ENCODE peak calls at places on chromosomes 5 and 9, in nine cellular contexts. A is mammary epithelial cell, R is globus pallidus, N is fibroblast of mammary gland, S is NAMALWA, O is NCI-H2081 treated with DMSO at 0.1 percent for 48 hours, V is WERI-Rb-1, U is fibroblast of the aortic adventitia, L is left cardiac atrium. F is an unnamed sample.

GRCh38 chr5:73434461-73434860 is 14.1 kb downstream of the FOXD1 start:
- DNase-seq in U (no peak), S (no peak), O (no peak), N (no peak), R (no peak), L (no peak), A (no peak), V (no peak), F (no peak)

GRCh38 chr5:135176991-135177390 is 143.0 kb upstream of the PITX1 start:
- DNase-seq in L (no peak), S (no peak), N (no peak), U (no peak), V (no peak), O (no peak), A (no peak), R (no peak), F (no peak)

GRCh38 chr9:92265159-92265558 is 28.3 kb downstream of the IARS1 start:
- DNase-seq in L (no peak), R (no peak), U (no peak), V (no peak), A (peak), N (peak), S (no peak), O (no peak), F (no peak)

GRCh38 chr5:502325-503079 is 21.7 kb downstream of the SLC9A3 start:
- DNase-seq in V (peak), R (no peak), O (no peak), S (no peak), A (no peak), L (no peak), N (no peak), U (no peak), F (no peak)

GRCh38 chr9:121233906-121234901 is 32.5 kb upstream of the RAB14 start:
- DNase-seq in L (no peak), S (no peak), V (no peak), U (peak), R (no peak), O (no peak), A (peak), N (peak), F (no peak)

GRCh38 chr5:63262191-63262981 is 683.8 kb downstream of the LRRC70 start:
- DNase-seq in N (peak), O (no peak), S (no peak), L (no peak), U (peak), R (no peak), V (no peak), A (peak), F (no peak)

GRCh38 chr9:89466451-89467277 is 31.2 kb downstream of the SEMA4D start:
- DNase-seq in A (no peak), R (no peak), O (no peak), N (no peak), L (no peak), V (no peak), U (no peak), S (no peak), F (no peak)

GRCh38 chr5:160493806-160494317 is 72.2 kb downstream of the PTTG1 start:
- DNase-seq in U (no peak), L (no peak), S (no peak), R (no peak), N (no peak), O (no peak), V (no peak), A (no peak), F (no peak)

GRCh38 chr5:33984178-33984577 is 315 bp downstream of the SLC45A2 start:
- DNase-seq in O (no peak), R (no peak), S (no peak), A (no peak), L (no peak), N (no peak), V (no peak), U (no peak), F (no peak)

GRCh38 chr5:8340261-8340660 is 471.3 kb downstream of the MTRR start:
- DNase-seq in V (no peak), A (no peak), N (no peak), R (peak), O (no peak), U (no peak), S (no peak), L (no peak), F (no peak)

GRCh38 chr9:134063876-134064450 is 3.9 kb downstream of the BRD3 start:
- DNase-seq in V (no peak), U (no peak), A (no peak), N (no peak), R (no peak), O (no peak), S (no peak), L (no peak), F (no peak)

GRCh38 chr5:55969956-55970355 is 24.8 kb downstream of the IL6ST start:
- DNase-seq in R (no peak), O (no peak), N (peak), U (peak), A (no peak), L (no peak), V (no peak), S (no peak), F (no peak)

GRCh38 chr5:173744527-173744926 is 128.1 kb upstream of the BOD1 start:
- DNase-seq in N (no peak), A (no peak), L (no peak), O (no peak), S (no peak), R (no peak), V (no peak), U (no peak), F (no peak)

GRCh38 chr9:15272377-15272928 is 34.6 kb downstream of the TTC39B start:
- DNase-seq in U (no peak), L (no peak), A (no peak), N (no peak), O (no peak), V (no peak), R (no peak), S (no peak), F (no peak)

GRCh38 chr9:32863291-32863690 is 80.0 kb downstream of the TMEM215 start:
- DNase-seq in V (no peak), N (no peak), S (no peak), A (no peak), U (no peak), O (no peak), R (no peak), L (no peak), F (no peak)

GRCh38 chr9:97900738-97901565 is 21.3 kb downstream of the TRMO start:
- DNase-seq in L (peak), O (peak), V (peak), S (peak), A (peak), R (peak), N (peak), U (peak), F (no peak)

GRCh38 chr5:151156732-151157402 is 712 bp downstream of the ANXA6 start:
- DNase-seq in U (no peak), R (no peak), N (peak), L (peak), S (peak), A (no peak), V (no peak), O (no peak), F (no peak)

GRCh38 chr9:83204047-83204446 is 141.1 kb upstream of the RASEF start:
- DNase-seq in N (no peak), U (no peak), S (no peak), O (no peak), R (no peak), V (no peak), A (no peak), L (no peak), F (no peak)

GRCh38 chr9:68515304-68516017 is 25.2 kb downstream of the TMEM252 start:
- DNase-seq in U (peak), R (no peak), O (no peak), V (no peak), L (no peak), S (no peak), A (no peak), N (peak), F (no peak)

GRCh38 chr5:172146748-172147092 is 41.3 kb downstream of the STK10 start:
- DNase-seq in O (no peak), N (no peak), A (no peak), U (no peak), S (no peak), R (no peak), L (no peak), V (no peak), F (no peak)

GRCh38 chr5:154118832-154119442 is 71.6 kb upstream of the GALNT10 start:
- DNase-seq in V (no peak), U (no peak), O (no peak), N (peak), L (no peak), A (peak), R (no peak), S (peak), F (no peak)

GRCh38 chr5:40240111-40240510 is 439.6 kb upstream of the PTGER4 start:
- DNase-seq in L (no peak), R (no peak), O (no peak), U (peak), N (peak), S (no peak), A (peak), V (no peak), F (no peak)

GRCh38 chr9:130073373-130073772 is 19.7 kb downstream of the GPR107 start:
- DNase-seq in A (no peak), U (peak), L (no peak), S (no peak), O (no peak), V (no peak), N (peak), R (no peak), F (no peak)

GRCh38 chr9:136685792-136686533 is 1.3 kb downstream of the AGPAT2 start:
- DNase-seq in V (no peak), R (no peak), O (no peak), L (peak), S (no peak), N (no peak), A (no peak), U (peak), F (no peak)

GRCh38 chr9:76310577-76310976 is 83.6 kb downstream of the RFK start:
- DNase-seq in S (no peak), L (no peak), A (no peak), N (no peak), V (no peak), R (no peak), O (no peak), U (no peak), F (no peak)

GRCh38 chr5:59319286-59319685 is 574.2 kb downstream of the PDE4D start:
- DNase-seq in U (no peak), S (no peak), N (no peak), L (no peak), A (no peak), V (no peak), O (no peak), R (no peak), F (no peak)

GRCh38 chr5:5308319-5308718 is 114.2 kb upstream of the ICE1 start:
- DNase-seq in S (no peak), V (no peak), N (no peak), R (no peak), O (no peak), L (no peak), A (no peak), U (no peak), F (no peak)

GRCh38 chr5:124492444-124493224 is 253.8 kb downstream of the ZNF608 start:
- DNase-seq in O (no peak), V (no peak), U (no peak), L (no peak), N (no peak), R (no peak), A (no peak), S (no peak), F (no peak)

GRCh38 chr9:124812401-124813016 is 35.6 kb downstream of the OLFML2A start:
- DNase-seq in N (peak), O (no peak), R (no peak), S (no peak), V (peak), U (peak), A (peak), L (peak), F (peak)

F was measured in aorta.